ENCODE peak calls at places on chromosomes 12 and 14, in five cellular contexts. R, M, K, Q and N are unnamed samples.

GRCh38 chr14:71555654-71556559 is 376.3 kb upstream of the RGS6 start:
- DNase-seq in R (no peak), M (no peak), K (no peak), Q (peak; percentile 39), N (no peak)

GRCh38 chr14:99654235-99655000 is 9.5 kb downstream of the HHIPL1 start:
- DNase-seq in R (peak; percentile 52), M (peak; percentile 71), K (peak; percentile 55), Q (peak; percentile 52), N (peak; percentile 85)

GRCh38 chr12:114864688-114865685 is 181.0 kb upstream of the TBX3 start:
- DNase-seq in R (no peak), M (no peak), K (no peak), Q (no peak), N (no peak)

GRCh38 chr12:1776139-1776975 is 44.0 kb upstream of the LRTM2 start:
- DNase-seq in R (no peak), M (no peak), K (peak; percentile 48), Q (no peak), N (no peak)

GRCh38 chr12:9243999-9244649 is 35.9 kb upstream of the PZP start:
- DNase-seq in R (no peak), M (no peak), K (no peak), Q (no peak), N (no peak)

GRCh38 chr12:129531004-129531403 is 372.8 kb downstream of the TMEM132D start:
- DNase-seq in R (peak; percentile 35), M (peak; percentile 60), K (no peak), Q (peak; percentile 87), N (no peak)

GRCh38 chr12:70659077-70659606 is 21.9 kb upstream of the PTPRB start:
- DNase-seq in R (no peak), M (no peak), K (no peak), Q (no peak), N (no peak)

GRCh38 chr12:65948320-65949008 is 124.2 kb downstream of the HMGA2 start:
- DNase-seq in R (peak; percentile 58), M (peak; percentile 50), K (peak; percentile 63), Q (peak; percentile 26), N (peak; percentile 66)

GRCh38 chr14:104926619-104927431 is 2.1 kb downstream of the PLD4 start:
- DNase-seq in R (no peak), M (no peak), K (no peak), Q (peak; percentile 38), N (no peak)

GRCh38 chr12:55743131-55743921 is 404 bp downstream of the GDF11 start:
- DNase-seq in R (peak; percentile 46), M (peak; percentile 60), K (peak; percentile 82), Q (peak; percentile 65), N (peak; percentile 69)

GRCh38 chr12:112855375-112855774 is 51.4 kb upstream of the OAS1 start:
- DNase-seq in R (no peak), M (no peak), K (peak; percentile 66), Q (no peak), N (no peak)

GRCh38 chr14:77242752-77243151 is 28.3 kb downstream of the NGB start:
- DNase-seq in R (no peak), M (no peak), K (no peak), Q (no peak), N (no peak)

GRCh38 chr12:50246873-50247612 is 36.3 kb downstream of the LIMA1 start:
- DNase-seq in R (peak; percentile 58), M (peak; percentile 80), K (peak; percentile 86), Q (peak; percentile 88), N (peak; percentile 47)

GRCh38 chr12:64825143-64826011 is 930 bp downstream of the TBC1D30 start:
- DNase-seq in R (no peak), M (peak; percentile 25), K (no peak), Q (no peak), N (no peak)

GRCh38 chr12:104976703-104977102 is 9.4 kb upstream of the NOPCHAP1 start:
- DNase-seq in R (no peak), M (no peak), K (no peak), Q (no peak), N (no peak)

GRCh38 chr14:74510955-74511354 is 17.4 kb downstream of the ISCA2 start:
- DNase-seq in R (no peak), M (no peak), K (peak; percentile 43), Q (no peak), N (no peak)

GRCh38 chr12:28222959-28223662 is 32.9 kb downstream of the CCDC91 start:
- DNase-seq in R (no peak), M (no peak), K (no peak), Q (no peak), N (no peak)

GRCh38 chr14:39267592-39268112 is 33.9 kb downstream of the MIA2 start:
- DNase-seq in R (no peak), M (no peak), K (no peak), Q (no peak), N (no peak)

GRCh38 chr14:75717729-75718128 is 56.7 kb downstream of the TTLL5 start:
- DNase-seq in R (peak; percentile 71), M (peak; percentile 60), K (no peak), Q (no peak), N (no peak)
- H3K4me1 ChIP-seq in R (peaks cover 66% of the 10 kb centered on the region), M (peaks cover 22% of the 10 kb centered on the region), K (peaks cover 19% of the 10 kb centered on the region), Q (peaks cover 4% of the 10 kb centered on the region), N (peaks cover 20% of the 10 kb centered on the region)

DNA sequence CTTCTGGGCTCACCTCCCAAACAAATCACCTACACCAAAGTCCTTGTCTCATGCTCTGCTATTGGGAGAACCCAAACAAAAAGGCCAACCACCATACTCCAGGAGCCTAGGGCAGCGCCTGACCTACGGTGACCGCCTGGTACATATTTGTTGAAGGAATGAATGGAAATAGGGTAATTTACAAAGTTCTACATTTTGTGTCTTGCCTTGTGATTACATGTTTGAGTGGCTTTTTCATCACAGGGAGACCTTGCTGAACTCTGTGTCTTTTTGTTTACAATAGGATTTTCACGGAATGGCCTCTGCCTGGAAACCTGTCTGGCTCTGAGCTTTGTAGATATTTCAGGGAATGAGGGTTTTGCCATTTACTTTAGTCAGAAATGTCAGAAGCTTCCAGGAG is 11.3 kb upstream of the PRIMA1 start:
- DNase-seq in R (no peak), M (no peak), K (no peak), Q (no peak), N (no peak)
- H3K27ac ChIP-seq in R (no peak overlapping the region), M (peak overlapping the region; percentile 63), K (no peak overlapping the region), Q (peak overlapping the region; percentile 81), N (no peak overlapping the region)

GRCh38 chr12:132084681-132085635 is 59.2 kb downstream of the DDX51 start:
- DNase-seq in R (peak; percentile 58), M (peak; percentile 63), K (peak; percentile 56), Q (peak; percentile 74), N (peak; percentile 66)
- TF ChIP-seq POLR2A in R (peak; percentile 3), M (no peak), K (no peak), Q (no peak), N (no peak)

GRCh38 chr14:26775765-26776577 is 178.1 kb upstream of the NOVA1 start:
- DNase-seq in R (no peak), M (no peak), K (peak; percentile 0), Q (no peak), N (no peak)

GRCh38 chr14:26773906-26774593 is 176.2 kb upstream of the NOVA1 start:
- DNase-seq in R (no peak), M (no peak), K (peak; percentile 18), Q (no peak), N (no peak)
- H3K4me1 ChIP-seq in R (no peaks in the 10 kb centered on the region), M (no peaks in the 10 kb centered on the region), K (peaks cover 23% of the 10 kb centered on the region), Q (no peaks in the 10 kb centered on the region), N (no peaks in the 10 kb centered on the region)

DNA sequence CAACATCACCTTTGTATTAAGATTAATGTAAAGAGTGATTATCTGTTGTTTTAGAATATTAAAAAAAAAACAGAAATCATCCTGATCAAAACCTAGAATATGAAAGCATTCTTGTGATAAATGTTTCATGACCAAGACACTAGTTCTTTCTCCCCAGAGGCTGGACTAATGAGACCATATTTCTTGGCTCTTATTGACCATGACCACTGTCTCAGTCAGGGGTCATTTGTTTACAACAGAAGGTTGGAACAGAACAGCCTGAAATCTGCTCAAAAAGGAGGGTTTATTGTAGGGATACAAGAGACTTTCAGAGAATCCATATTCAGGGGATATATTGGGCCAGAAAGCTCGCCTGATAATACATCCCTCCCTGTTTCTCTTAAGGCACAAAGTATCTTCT is 87.7 kb downstream of the TMEM30B start:
- DNase-seq in R (no peak), M (no peak), K (no peak), Q (no peak), N (no peak)
- H3K27ac ChIP-seq in R (no peak overlapping the region), M (no peak overlapping the region), K (no peak overlapping the region), Q (no peak overlapping the region), N (no peak overlapping the region)

GRCh38 chr12:103933237-103933636 is 3.0 kb downstream of the HSP90B1 start:
- DNase-seq in R (no peak), M (no peak), K (no peak), Q (no peak), N (no peak)
- TF ChIP-seq POLR2A in R (no peak), M (no peak), K (no peak), Q (no peak), N (no peak)

GRCh38 chr14:102570334-102570995 is 22.0 kb upstream of the RCOR1 start:
- DNase-seq in R (no peak), M (no peak), K (no peak), Q (no peak), N (no peak)

GRCh38 chr14:102571043-102571442 is 21.4 kb upstream of the RCOR1 start:
- DNase-seq in R (no peak), M (no peak), K (no peak), Q (no peak), N (no peak)

GRCh38 chr14:102565331-102565887 is 27.0 kb upstream of the RCOR1 start:
- DNase-seq in R (no peak), M (no peak), K (no peak), Q (no peak), N (no peak)

GRCh38 chr14:102565959-102566358 is 26.5 kb upstream of the RCOR1 start:
- DNase-seq in R (no peak), M (no peak), K (no peak), Q (no peak), N (no peak)

DNA sequence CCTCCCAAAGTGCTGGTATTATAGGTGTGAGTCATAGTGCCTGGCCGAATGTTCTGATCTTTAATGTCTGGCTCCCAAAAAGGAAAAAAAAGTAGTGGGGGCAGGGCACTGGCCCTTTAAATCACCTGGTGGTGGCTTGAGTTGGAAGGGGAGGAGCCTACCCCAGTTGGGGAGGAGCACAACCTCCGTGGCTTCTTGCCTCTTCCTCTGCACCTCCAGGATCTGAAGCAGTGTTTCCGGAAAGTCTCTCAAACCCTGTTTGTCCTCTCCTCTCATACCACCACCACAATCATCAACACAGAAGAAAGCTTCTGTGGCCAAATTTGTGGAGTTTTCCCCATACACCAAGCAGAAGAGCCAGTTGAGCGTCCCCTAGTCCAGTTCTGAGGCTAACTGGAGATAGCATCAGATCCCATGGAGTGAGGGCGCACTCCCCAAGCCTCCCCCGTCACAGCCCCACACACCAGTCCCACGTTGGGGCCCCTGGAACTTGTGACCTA is 24.3 kb upstream of the RCOR1 start:
- DNase-seq in R (peak; percentile 39), M (peak; percentile 57), K (peak; percentile 50), Q (peak; percentile 67), N (no peak)
- H3K4me1 ChIP-seq in R (peaks cover 7% of the 10 kb centered on the region), M (no peaks in the 10 kb centered on the region), K (peaks cover 12% of the 10 kb centered on the region), Q (no peaks in the 10 kb centered on the region), N (no peaks in the 10 kb centered on the region)